ENCODE peak calls at places on chromosomes 3 and 15, in five cellular contexts. W is effector CD4-positive, alpha-beta T cell; H is esophagus squamous epithelium; Y is endothelial cell; U is fibroblast of villous mesenchyme. E is an unnamed sample.

GRCh38 chr15:45678459-45679178 is 43.8 kb downstream of the SQOR start:
- DNase-seq in U (peak), W (no peak), Y (no peak), H (no peak), E (no peak)

GRCh38 chr3:148360046-148360445 is 337.7 kb upstream of the AGTR1 start:
- DNase-seq in W (no peak), Y (no peak), H (no peak), U (no peak), E (peak)

GRCh38 chr15:101561584-101561906 is 72.0 kb upstream of the PCSK6 start:
- DNase-seq in U (no peak), Y (no peak), W (no peak), H (no peak), E (no peak)

GRCh38 chr3:144643778-144644191 is 672.2 kb downstream of the DIPK2A start:
- DNase-seq in U (peak), W (no peak), H (no peak), Y (no peak), E (no peak)

GRCh38 chr3:59240856-59241255 is 191.0 kb upstream of the CFAP20DC start:
- DNase-seq in W (no peak), Y (no peak), U (no peak), H (no peak), E (peak)

GRCh38 chr3:111541911-111542483 is at the start of gene CD96:
- DNase-seq in H (no peak), Y (no peak), W (peak), U (peak), E (no peak)

GRCh38 chr3:141895731-141896130 is 19.3 kb downstream of the ATP1B3 start:
- DNase-seq in W (no peak), H (no peak), U (peak), Y (no peak), E (no peak)

GRCh38 chr3:195286115-195286872 is 15.3 kb upstream of the XXYLT1 start:
- DNase-seq in Y (no peak), U (peak), W (no peak), H (no peak), E (peak)

GRCh38 chr3:38311941-38312340 is 29.8 kb downstream of the SLC22A14 start:
- DNase-seq in U (no peak), H (no peak), W (no peak), Y (no peak), E (no peak)

GRCh38 chr15:61390138-61390537 is 161.0 kb upstream of the RORA start:
- DNase-seq in U (peak), W (no peak), H (no peak), Y (no peak), E (peak)

GRCh38 chr3:169542347-169542751 is 121.2 kb downstream of the MECOM start:
- DNase-seq in Y (no peak), H (no peak), W (no peak), U (no peak), E (no peak)

GRCh38 chr15:32872606-32873291 is 154.9 kb downstream of the GREM1 start:
- DNase-seq in W (no peak), H (no peak), U (peak), Y (no peak), E (peak)

GRCh38 chr3:107172411-107172810 is 204.8 kb upstream of the CCDC54 start:
- DNase-seq in H (no peak), Y (no peak), W (no peak), U (no peak), E (no peak)

GRCh38 chr3:149224736-149225594 is 3.3 kb upstream of the CP start:
- DNase-seq in U (peak), W (no peak), Y (no peak), H (no peak), E (peak)

GRCh38 chr3:174541708-174542107 is 317.4 kb upstream of the NAALADL2 start:
- DNase-seq in U (no peak), H (no peak), Y (no peak), W (no peak), E (peak)

GRCh38 chr3:29153811-29154210 is 127.1 kb upstream of the RBMS3 start:
- DNase-seq in H (no peak), Y (no peak), W (no peak), U (no peak), E (no peak)

GRCh38 chr15:42035362-42035761 is 14.5 kb upstream of the PLA2G4E start:
- DNase-seq in Y (no peak), U (peak), H (no peak), W (no peak), E (no peak)

GRCh38 chr3:81581966-81582599 is 179.4 kb downstream of the GBE1 start:
- DNase-seq in H (no peak), Y (peak), W (no peak), U (peak), E (peak)

GRCh38 chr3:45826321-45826720 is 15.6 kb downstream of the LZTFL1 start:
- DNase-seq in H (no peak), U (no peak), Y (no peak), W (no peak), E (no peak)

GRCh38 chr15:67242665-67243064 is 11.8 kb downstream of the AAGAB start:
- DNase-seq in H (no peak), Y (no peak), W (no peak), U (peak), E (no peak)

GRCh38 chr3:133547432-133548041 is 25.9 kb upstream of the CDV3 start:
- DNase-seq in H (no peak), U (peak), Y (no peak), W (no peak), E (peak)

GRCh38 chr3:153284282-153284938 is 122.4 kb downstream of the RAP2B start:
- DNase-seq in W (no peak), H (peak), Y (no peak), U (peak), E (peak)

GRCh38 chr3:132870596-132870995 is 148.4 kb upstream of the NPHP3 start:
- DNase-seq in Y (no peak), W (no peak), U (no peak), H (no peak), E (no peak)

GRCh38 chr15:74127255-74127953 is 3.0 kb upstream of the ISLR2 start:
- DNase-seq in Y (peak), W (peak), U (peak), H (no peak), E (peak)

GRCh38 chr3:38595393-38595792 is 54.1 kb downstream of the SCN5A start:
- DNase-seq in H (no peak), W (no peak), Y (no peak), U (no peak), E (no peak)

E was measured in mesenchymal stem cell.